ENCODE peak calls at places on chromosomes 13 and 19, in four cellular contexts. Y, V, Z and U are unnamed samples.

GRCh38 chr19:932647-933552 is 7.1 kb downstream of the ARID3A start:
- DNase-seq in Y (peak; percentile 31), V (no peak), Z (peak; percentile 93), U (peak; percentile 88)

GRCh38 chr19:51799311-51799997 is 4.5 kb downstream of the FPR3 start:
- DNase-seq in Y (peak; percentile 61), V (no peak), Z (peak; percentile 98), U (peak; percentile 83)

GRCh38 chr13:46577656-46578589 is 25.0 kb downstream of the LRCH1 start:
- DNase-seq in Y (no peak), V (no peak), Z (no peak), U (peak; percentile 32)

GRCh38 chr19:18205180-18205915 is 1.5 kb upstream of the RAB3A start:
- DNase-seq in Y (peak; percentile 23), V (peak; percentile 80), Z (peak; percentile 76), U (peak; percentile 55)

GRCh38 chr13:51902776-51903175 is 41.0 kb downstream of the CCDC70 start:
- DNase-seq in Y (no peak), V (no peak), Z (no peak), U (no peak)

GRCh38 chr19:290539-291521 is at the start of gene PLPP2:
- DNase-seq in Y (peak; percentile 91), V (peak; percentile 4), Z (no peak), U (no peak)

GRCh38 chr13:47159853-47160550 is 263.1 kb upstream of the HTR2A start:
- DNase-seq in Y (no peak), V (no peak), Z (no peak), U (no peak)

GRCh38 chr19:34317311-34317927 is 47.6 kb upstream of the GPI start:
- DNase-seq in Y (no peak), V (no peak), Z (peak; percentile 49), U (no peak)

GRCh38 chr19:18046066-18046718 is 38.2 kb downstream of the ARRDC2 start:
- DNase-seq in Y (peak; percentile 61), V (no peak), Z (peak; percentile 81), U (no peak)

GRCh38 chr13:30135868-30136267 is 171.5 kb downstream of the KATNAL1 start:
- DNase-seq in Y (no peak), V (no peak), Z (no peak), U (no peak)

GRCh38 chr19:6058411-6059201 is 51.7 kb downstream of the RFX2 start:
- DNase-seq in Y (no peak), V (no peak), Z (no peak), U (no peak)

GRCh38 chr13:71771144-71771543 is 95.9 kb downstream of the DACH1 start:
- DNase-seq in Y (no peak), V (no peak), Z (no peak), U (no peak)

GRCh38 chr19:2507109-2507508 is 31.2 kb downstream of the GADD45B start:
- DNase-seq in Y (peak; percentile 57), V (no peak), Z (peak; percentile 86), U (no peak)

GRCh38 chr13:20489185-20489820 is 36.4 kb downstream of the CRYL1 start:
- DNase-seq in Y (peak; percentile 69), V (peak; percentile 61), Z (no peak), U (no peak)
- TF ChIP-seq CTCF in Y (peak; percentile 46), V (peak; percentile 68), Z (no peak), U (no peak)

GRCh38 chr13:66994498-66995365 is 235.4 kb downstream of the PCDH9 start:
- DNase-seq in Y (no peak), V (peak; percentile 31), Z (no peak), U (no peak)

GRCh38 chr13:66992183-66992582 is 238.0 kb downstream of the PCDH9 start:
- DNase-seq in Y (peak; percentile 4), V (no peak), Z (peak; percentile 61), U (no peak)

GRCh38 chr13:66995366-66995663 is 234.8 kb downstream of the PCDH9 start:
- DNase-seq in Y (no peak), V (peak; percentile 84), Z (no peak), U (no peak)

GRCh38 chr13:66992683-66993082 is 237.5 kb downstream of the PCDH9 start:
- DNase-seq in Y (no peak), V (no peak), Z (no peak), U (no peak)

DNA sequence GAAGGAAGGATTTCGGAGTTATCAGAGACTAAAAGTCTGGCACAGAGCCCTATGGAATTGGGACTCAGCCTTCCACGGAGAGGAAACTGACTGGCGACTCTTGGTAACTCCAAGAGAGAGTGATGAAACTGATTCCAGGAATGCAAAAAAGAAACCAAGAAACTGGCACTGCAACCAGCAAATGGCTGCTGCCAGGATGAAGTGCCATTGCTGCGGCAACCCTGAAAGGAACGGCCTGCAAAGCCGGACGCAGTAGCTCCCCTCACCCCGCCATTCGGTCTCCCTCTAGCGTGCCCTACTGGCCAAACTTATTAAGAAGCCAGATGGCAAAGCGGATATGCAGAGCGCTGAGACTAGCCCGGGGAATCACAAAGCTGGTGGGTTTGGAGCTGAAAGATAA is 236.0 kb downstream of the PCDH9 start:
- DNase-seq in Y (no peak), V (peak; percentile 8), Z (peak; percentile 83), U (no peak)
- TF ChIP-seq CTCF in Y (no peak), V (no peak), Z (peak; percentile 85), U (peak; percentile 35)

GRCh38 chr19:38880882-38881609 is 3.0 kb upstream of the RINL start:
- DNase-seq in Y (no peak), V (no peak), Z (no peak), U (no peak)

GRCh38 chr19:38880076-38880881 is 2.2 kb upstream of the RINL start:
- DNase-seq in Y (no peak), V (no peak), Z (no peak), U (no peak)

GRCh38 chr19:38879400-38879751 is 1.3 kb upstream of the RINL start:
- DNase-seq in Y (no peak), V (no peak), Z (no peak), U (no peak)

GRCh38 chr19:38877781-38878574 is at the start of gene RINL:
- DNase-seq in Y (peak; percentile 27), V (peak; percentile 88), Z (no peak), U (no peak)

GRCh38 chr19:38878575-38879399 is 712 bp upstream of the RINL start:
- DNase-seq in Y (no peak), V (no peak), Z (no peak), U (no peak)
- TF ChIP-seq CTCF in Y (no peak), V (peak; percentile 28), Z (no peak), U (no peak)

GRCh38 chr13:36819064-36819810 is at the start of gene RFXAP:
- DNase-seq in Y (peak; percentile 86), V (peak; percentile 84), Z (peak; percentile 87), U (peak; percentile 66)
- TF ChIP-seq CTCF in Y (no peak), V (no peak), Z (no peak), U (no peak)

DNA sequence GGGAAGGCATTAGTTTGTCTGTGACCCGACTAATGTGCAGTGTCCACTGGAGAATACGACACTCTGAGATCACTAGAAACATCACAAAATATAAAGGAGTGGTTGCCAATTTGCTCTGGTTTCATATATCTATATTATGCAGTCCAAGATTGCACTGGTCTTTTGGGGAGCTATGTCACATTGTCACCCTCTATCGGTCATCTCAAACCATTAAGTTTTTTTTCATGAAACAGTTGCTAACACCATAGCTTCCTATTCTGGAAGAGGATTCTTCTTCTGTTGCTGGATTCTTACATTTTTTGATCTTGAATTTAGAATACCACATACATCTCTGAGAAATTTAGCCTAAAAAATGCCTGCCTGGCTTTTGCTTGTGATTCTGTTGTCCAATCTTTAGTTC is 168.6 kb downstream of the LACC1 start:
- DNase-seq in Y (no peak), V (peak; percentile 24), Z (peak; percentile 35), U (no peak)
- TF ChIP-seq CTCF in Y (no peak), V (peak; percentile 38), Z (peak; percentile 23), U (no peak)

DNA sequence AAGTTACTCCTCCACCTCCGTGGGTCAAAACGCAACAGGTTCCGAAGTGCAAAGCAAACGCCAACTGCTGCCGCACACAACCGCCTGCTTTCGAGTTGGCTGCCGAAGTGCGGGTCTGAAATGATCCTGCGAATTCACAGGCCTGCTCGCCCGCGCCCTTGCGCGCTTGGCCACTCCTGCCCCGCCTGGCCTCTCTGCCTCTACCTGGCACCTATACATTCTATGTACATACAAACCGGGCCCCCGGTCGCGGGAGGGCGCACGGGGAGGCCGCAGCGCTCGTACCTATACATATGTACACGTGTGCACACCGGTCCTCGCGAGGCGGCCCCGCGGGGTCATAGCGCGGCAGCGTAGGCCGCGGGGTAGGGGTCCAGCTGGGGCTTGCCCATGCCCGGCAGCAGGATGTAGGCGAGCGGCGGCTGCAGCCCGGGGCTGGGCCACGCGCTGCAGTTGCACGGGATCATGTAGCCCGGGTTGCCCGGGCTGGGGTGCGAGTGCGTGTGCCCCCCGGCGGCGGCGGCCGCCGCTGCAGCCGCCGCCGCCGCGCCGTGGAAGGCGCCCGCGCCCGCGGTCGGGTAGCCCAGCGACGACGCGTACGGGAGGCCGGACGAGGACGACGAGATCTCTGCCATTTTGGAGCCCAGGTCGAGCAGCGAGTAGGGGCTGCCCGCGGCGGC is 1.3 kb downstream of the SOX21 start:
- DNase-seq in Y (peak; percentile 2), V (peak; percentile 35), Z (no peak), U (no peak)
- TF ChIP-seq CTCF in Y (no peak), V (no peak), Z (no peak), U (no peak)

GRCh38 chr19:10478476-10478875 is 24.7 kb downstream of the KEAP1 start:
- DNase-seq in Y (no peak), V (no peak), Z (no peak), U (no peak)
- TF ChIP-seq CTCF in Y (no peak), V (no peak), Z (no peak), U (no peak)

DNA sequence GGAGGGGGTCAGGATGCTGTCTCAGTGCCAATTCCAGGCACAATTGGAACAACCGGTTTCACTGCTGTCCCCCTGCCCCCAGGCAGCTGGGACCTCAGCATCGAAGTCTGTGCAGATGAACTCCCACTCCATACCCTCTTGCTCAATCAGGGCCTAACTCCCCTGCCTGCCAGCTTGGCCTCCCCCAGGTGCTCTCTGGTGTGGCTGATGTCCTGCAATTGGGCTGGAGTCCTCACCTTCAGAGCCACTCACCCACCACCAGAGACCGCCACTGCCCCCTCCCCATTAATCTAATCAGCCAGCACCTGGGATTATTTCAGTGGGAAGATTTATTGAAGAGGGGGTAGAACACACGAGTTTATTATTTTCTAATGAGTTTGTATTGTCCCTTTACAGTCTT is 118.8 kb downstream of the MIPEP start:
- DNase-seq in Y (no peak), V (no peak), Z (no peak), U (no peak)
- TF ChIP-seq CTCF in Y (no peak), V (no peak), Z (no peak), U (no peak)

GRCh38 chr19:42693760-42694350 is 46.4 kb downstream of the PSG3 start:
- DNase-seq in Y (peak; percentile 85), V (peak; percentile 37), Z (peak; percentile 65), U (peak; percentile 14)
- TF ChIP-seq CTCF in Y (peak; percentile 88), V (peak; percentile 69), Z (peak; percentile 88), U (peak; percentile 74)